ENCODE peak calls at places on chromosome 12, in six cellular contexts. One of them, this sample, is unnamed.

GRCh38 chr12:98296462-98297079 is 218.8 kb upstream of the TMPO start:
- DNase-seq in neural crest cell: peak
- DNase-seq in bronchial epithelial cell: no peak
- DNase-seq in tibial nerve: no peak
- DNase-seq in endothelial cell: no peak
- DNase-seq in SK-N-SH: no peak
- DNase-seq in this sample: no peak

GRCh38 chr12:79688376-79689040 is 2.3 kb downstream of the PAWR start:
- DNase-seq in neural crest cell: no peak
- DNase-seq in bronchial epithelial cell: peak
- DNase-seq in SK-N-SH: no peak
- DNase-seq in endothelial cell: no peak
- DNase-seq in tibial nerve: no peak
- DNase-seq in this sample: no peak

GRCh38 chr12:13941258-13942249 is 39.8 kb downstream of the GRIN2B start:
- DNase-seq in neural crest cell: peak
- DNase-seq in tibial nerve: no peak
- DNase-seq in endothelial cell: peak
- DNase-seq in SK-N-SH: peak
- DNase-seq in bronchial epithelial cell: peak
- DNase-seq in this sample: peak

GRCh38 chr12:14408208-14408607 is 42.7 kb downstream of the ATF7IP start:
- DNase-seq in tibial nerve: no peak
- DNase-seq in SK-N-SH: peak
- DNase-seq in neural crest cell: no peak
- DNase-seq in bronchial epithelial cell: no peak
- DNase-seq in endothelial cell: no peak
- DNase-seq in this sample: no peak

GRCh38 chr12:92224685-92225331 is 79.2 kb upstream of the BTG1 start:
- DNase-seq in tibial nerve: no peak
- DNase-seq in bronchial epithelial cell: peak
- DNase-seq in SK-N-SH: peak
- DNase-seq in neural crest cell: no peak
- DNase-seq in endothelial cell: no peak
- DNase-seq in this sample: no peak

GRCh38 chr12:100187068-100187467 is 13.5 kb upstream of the ACTR6 start:
- DNase-seq in tibial nerve: no peak
- DNase-seq in bronchial epithelial cell: no peak
- DNase-seq in SK-N-SH: no peak
- DNase-seq in neural crest cell: no peak
- DNase-seq in endothelial cell: no peak
- DNase-seq in this sample: no peak

GRCh38 chr12:94139816-94140215 is 8.6 kb upstream of the PLXNC1 start:
- DNase-seq in SK-N-SH: no peak
- DNase-seq in bronchial epithelial cell: no peak
- DNase-seq in tibial nerve: no peak
- DNase-seq in neural crest cell: no peak
- DNase-seq in endothelial cell: no peak
- DNase-seq in this sample: no peak

GRCh38 chr12:49893753-49894752 is 9.6 kb downstream of the FAIM2 start:
- DNase-seq in tibial nerve: no peak
- DNase-seq in endothelial cell: no peak
- DNase-seq in neural crest cell: no peak
- DNase-seq in bronchial epithelial cell: peak
- DNase-seq in SK-N-SH: no peak
- DNase-seq in this sample: no peak

GRCh38 chr12:93156091-93156490 is 221.6 kb upstream of the NUDT4 start:
- DNase-seq in endothelial cell: no peak
- DNase-seq in tibial nerve: no peak
- DNase-seq in SK-N-SH: no peak
- DNase-seq in bronchial epithelial cell: no peak
- DNase-seq in neural crest cell: no peak
- DNase-seq in this sample: no peak

GRCh38 chr12:67068773-67069450 is 200.2 kb upstream of the CAND1 start:
- DNase-seq in endothelial cell: peak
- DNase-seq in neural crest cell: peak
- DNase-seq in SK-N-SH: peak
- DNase-seq in bronchial epithelial cell: peak
- DNase-seq in tibial nerve: no peak
- DNase-seq in this sample: peak

GRCh38 chr12:103640831-103641230 is 53.8 kb downstream of the STAB2 start:
- DNase-seq in neural crest cell: no peak
- DNase-seq in endothelial cell: no peak
- DNase-seq in SK-N-SH: no peak
- DNase-seq in bronchial epithelial cell: no peak
- DNase-seq in tibial nerve: no peak
- DNase-seq in this sample: no peak

GRCh38 chr12:124296295-124296915 is 1.5 kb downstream of the RFLNA start:
- DNase-seq in bronchial epithelial cell: no peak
- DNase-seq in neural crest cell: no peak
- DNase-seq in endothelial cell: no peak
- DNase-seq in tibial nerve: no peak
- DNase-seq in SK-N-SH: peak
- DNase-seq in this sample: peak

GRCh38 chr12:75724913-75725312 is 213.5 kb upstream of the KRR1 start:
- DNase-seq in SK-N-SH: peak
- DNase-seq in bronchial epithelial cell: no peak
- DNase-seq in endothelial cell: no peak
- DNase-seq in tibial nerve: no peak
- DNase-seq in neural crest cell: no peak
- DNase-seq in this sample: no peak

GRCh38 chr12:104742551-104742961 is 215.5 kb downstream of the SLC41A2 start:
- DNase-seq in SK-N-SH: no peak
- DNase-seq in endothelial cell: no peak
- DNase-seq in neural crest cell: no peak
- DNase-seq in tibial nerve: no peak
- DNase-seq in bronchial epithelial cell: no peak
- DNase-seq in this sample: no peak

GRCh38 chr12:26017484-26018211 is 59.2 kb downstream of the RASSF8 start:
- DNase-seq in endothelial cell: peak
- DNase-seq in tibial nerve: no peak
- DNase-seq in SK-N-SH: peak
- DNase-seq in bronchial epithelial cell: peak
- DNase-seq in neural crest cell: peak
- DNase-seq in this sample: peak

GRCh38 chr12:130711751-130712150 is 4.3 kb downstream of the RIMBP2 start:
- DNase-seq in neural crest cell: no peak
- DNase-seq in bronchial epithelial cell: no peak
- DNase-seq in endothelial cell: no peak
- DNase-seq in SK-N-SH: no peak
- DNase-seq in tibial nerve: no peak
- DNase-seq in this sample: no peak

GRCh38 chr12:50082644-50083043 is 2.5 kb upstream of the SMARCD1 start:
- DNase-seq in endothelial cell: no peak
- DNase-seq in neural crest cell: no peak
- DNase-seq in tibial nerve: no peak
- DNase-seq in SK-N-SH: no peak
- DNase-seq in bronchial epithelial cell: no peak
- DNase-seq in this sample: no peak

GRCh38 chr12:52380271-52380694 is 5.2 kb downstream of the KRT84 start:
- DNase-seq in endothelial cell: peak
- DNase-seq in tibial nerve: no peak
- DNase-seq in SK-N-SH: peak
- DNase-seq in neural crest cell: peak
- DNase-seq in bronchial epithelial cell: peak
- DNase-seq in this sample: peak
- TF ChIP-seq CTCF in endothelial cell: peak
- TF ChIP-seq CTCF in tibial nerve: peak
- TF ChIP-seq CTCF in SK-N-SH: peak
- TF ChIP-seq CTCF in neural crest cell: peak
- TF ChIP-seq CTCF in bronchial epithelial cell: peak
- TF ChIP-seq CTCF in this sample: peak

GRCh38 chr12:47105914-47106674 is 26.3 kb upstream of the AMIGO2 start:
- DNase-seq in neural crest cell: no peak
- DNase-seq in bronchial epithelial cell: no peak
- DNase-seq in endothelial cell: no peak
- DNase-seq in tibial nerve: no peak
- DNase-seq in SK-N-SH: no peak
- DNase-seq in this sample: no peak

GRCh38 chr12:47110706-47111391 is 31.1 kb upstream of the AMIGO2 start:
- DNase-seq in endothelial cell: no peak
- DNase-seq in bronchial epithelial cell: no peak
- DNase-seq in neural crest cell: no peak
- DNase-seq in tibial nerve: no peak
- DNase-seq in SK-N-SH: no peak
- DNase-seq in this sample: no peak

GRCh38 chr12:47107446-47107845 is 27.7 kb upstream of the AMIGO2 start:
- DNase-seq in neural crest cell: no peak
- DNase-seq in endothelial cell: no peak
- DNase-seq in SK-N-SH: no peak
- DNase-seq in bronchial epithelial cell: no peak
- DNase-seq in tibial nerve: no peak
- DNase-seq in this sample: no peak

GRCh38 chr12:47110011-47110541 is 30.3 kb upstream of the AMIGO2 start:
- DNase-seq in neural crest cell: no peak
- DNase-seq in tibial nerve: no peak
- DNase-seq in SK-N-SH: no peak
- DNase-seq in endothelial cell: no peak
- DNase-seq in bronchial epithelial cell: no peak
- DNase-seq in this sample: no peak

GRCh38 chr12:47107926-47108325 is 28.2 kb upstream of the AMIGO2 start:
- DNase-seq in SK-N-SH: no peak
- DNase-seq in neural crest cell: no peak
- DNase-seq in bronchial epithelial cell: no peak
- DNase-seq in tibial nerve: no peak
- DNase-seq in endothelial cell: no peak
- DNase-seq in this sample: no peak
- TF ChIP-seq CTCF in SK-N-SH: no peak
- TF ChIP-seq CTCF in neural crest cell: no peak
- TF ChIP-seq CTCF in bronchial epithelial cell: no peak
- TF ChIP-seq CTCF in tibial nerve: no peak
- TF ChIP-seq CTCF in endothelial cell: no peak
- TF ChIP-seq CTCF in this sample: no peak

GRCh38 chr12:9326085-9326484 is 117.9 kb upstream of the PZP start:
- DNase-seq in SK-N-SH: no peak
- DNase-seq in tibial nerve: no peak
- DNase-seq in endothelial cell: no peak
- DNase-seq in bronchial epithelial cell: no peak
- DNase-seq in neural crest cell: no peak
- DNase-seq in this sample: no peak

GRCh38 chr12:9329019-9329418 is 120.8 kb upstream of the PZP start:
- DNase-seq in bronchial epithelial cell: no peak
- DNase-seq in SK-N-SH: no peak
- DNase-seq in tibial nerve: no peak
- DNase-seq in neural crest cell: no peak
- DNase-seq in endothelial cell: no peak
- DNase-seq in this sample: no peak

GRCh38 chr12:9327307-9327706 is 119.1 kb upstream of the PZP start:
- DNase-seq in bronchial epithelial cell: no peak
- DNase-seq in SK-N-SH: no peak
- DNase-seq in neural crest cell: no peak
- DNase-seq in tibial nerve: no peak
- DNase-seq in endothelial cell: no peak
- DNase-seq in this sample: no peak

GRCh38 chr12:9325513-9325912 is 117.3 kb upstream of the PZP start:
- DNase-seq in endothelial cell: no peak
- DNase-seq in neural crest cell: no peak
- DNase-seq in bronchial epithelial cell: no peak
- DNase-seq in tibial nerve: no peak
- DNase-seq in SK-N-SH: no peak
- DNase-seq in this sample: no peak

GRCh38 chr12:9328065-9328464 is 119.9 kb upstream of the PZP start:
- DNase-seq in endothelial cell: no peak
- DNase-seq in neural crest cell: no peak
- DNase-seq in bronchial epithelial cell: no peak
- DNase-seq in tibial nerve: no peak
- DNase-seq in SK-N-SH: no peak
- DNase-seq in this sample: no peak
- TF ChIP-seq CTCF in endothelial cell: no peak
- TF ChIP-seq CTCF in neural crest cell: no peak
- TF ChIP-seq CTCF in bronchial epithelial cell: no peak
- TF ChIP-seq CTCF in tibial nerve: no peak
- TF ChIP-seq CTCF in SK-N-SH: no peak
- TF ChIP-seq CTCF in this sample: no peak

DNA sequence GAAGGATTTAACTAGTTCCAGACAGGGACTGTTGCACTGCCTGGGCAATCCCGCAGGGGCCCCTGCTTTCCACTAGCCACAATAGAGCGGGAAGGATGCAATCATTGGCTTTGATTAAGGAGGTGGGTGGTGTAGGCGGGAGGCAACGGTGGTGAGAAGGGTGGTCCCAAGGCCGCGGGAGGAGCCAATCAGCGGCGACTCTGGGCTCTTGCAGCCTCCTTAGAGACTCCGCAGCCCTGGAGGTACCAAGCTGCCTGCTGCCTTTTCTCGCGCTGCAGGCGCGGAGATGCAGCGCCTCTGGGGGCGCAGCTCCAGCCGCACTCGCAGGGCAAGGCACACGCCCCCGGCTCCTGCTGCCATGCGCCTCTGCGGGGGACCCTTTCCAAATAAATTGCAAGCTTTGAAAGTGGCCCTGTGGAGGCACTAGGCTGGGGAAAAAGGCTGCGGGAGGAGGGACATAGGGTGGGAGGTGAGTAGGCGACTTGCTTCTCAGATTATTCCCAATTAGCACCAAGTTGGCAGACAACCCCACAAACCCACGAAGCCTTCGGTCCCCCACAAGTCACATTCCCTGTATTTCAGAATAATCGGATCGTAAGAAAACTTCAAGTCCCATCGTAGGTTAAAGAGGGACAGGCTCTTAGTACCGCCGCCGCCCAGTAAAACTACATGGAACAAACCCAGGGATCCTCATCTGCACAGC is 860 bp upstream of the KCNA1 start:
- DNase-seq in tibial nerve: no peak
- DNase-seq in SK-N-SH: peak
- DNase-seq in bronchial epithelial cell: no peak
- DNase-seq in neural crest cell: peak
- DNase-seq in endothelial cell: peak
- DNase-seq in this sample: peak
- TF ChIP-seq CTCF in tibial nerve: no peak
- TF ChIP-seq CTCF in SK-N-SH: peak
- TF ChIP-seq CTCF in bronchial epithelial cell: no peak
- TF ChIP-seq CTCF in neural crest cell: peak
- TF ChIP-seq CTCF in endothelial cell: no peak
- TF ChIP-seq CTCF in this sample: peak

DNA sequence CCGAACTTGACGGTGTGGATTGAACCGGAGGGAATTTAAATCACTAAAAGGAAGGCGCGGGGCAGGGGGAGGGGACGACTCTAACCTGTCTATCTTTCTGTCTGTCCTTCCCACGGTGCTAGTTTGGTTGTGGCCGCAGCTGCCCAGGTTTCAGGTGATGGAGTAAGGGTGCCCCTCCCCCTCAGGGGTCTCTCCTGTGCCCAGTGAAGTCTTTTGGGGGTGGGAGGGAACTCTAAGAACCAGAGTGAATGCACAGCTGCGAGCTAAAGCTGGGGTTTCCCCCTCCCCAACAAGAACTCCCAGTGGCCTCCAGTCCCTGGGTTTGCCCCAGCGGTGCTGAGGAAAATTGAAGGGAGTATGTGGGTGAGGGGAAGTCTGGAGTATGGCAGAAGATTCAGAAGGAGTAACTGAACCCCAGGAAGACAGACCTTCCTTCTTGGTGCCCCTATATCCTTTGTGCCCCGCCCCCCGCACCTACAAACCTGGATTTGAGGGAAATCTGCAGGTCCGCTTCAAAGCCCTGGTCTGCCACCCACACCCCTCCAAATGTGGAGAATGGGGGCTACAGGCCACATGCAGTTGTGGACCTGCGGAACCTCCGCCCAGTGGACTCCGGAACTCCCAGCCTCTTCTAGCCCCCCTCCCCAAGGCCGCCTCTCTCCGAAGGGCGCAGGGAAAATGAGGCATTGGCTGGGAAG is 3.6 kb upstream of the HOXC9 start:
- DNase-seq in tibial nerve: no peak
- DNase-seq in bronchial epithelial cell: no peak
- DNase-seq in endothelial cell: no peak
- DNase-seq in SK-N-SH: no peak
- DNase-seq in neural crest cell: no peak
- DNase-seq in this sample: no peak
- TF ChIP-seq CTCF in tibial nerve: no peak
- TF ChIP-seq CTCF in bronchial epithelial cell: no peak
- TF ChIP-seq CTCF in endothelial cell: no peak
- TF ChIP-seq CTCF in SK-N-SH: no peak
- TF ChIP-seq CTCF in neural crest cell: no peak
- TF ChIP-seq CTCF in this sample: no peak